ENCODE peak calls at places on chromosomes 1 and 21, in eight cellular contexts. One of them, this sample, is unnamed.

GRCh38 chr1:9086060-9086459 is 16.6 kb upstream of the SLC2A5 start:
- DNase-seq in GM10248: no peak
- DNase-seq in effector memory CD4-positive, alpha-beta T cell: no peak
- DNase-seq in COR-L47: no peak
- DNase-seq in neural crest cell: no peak
- DNase-seq in cardiac fibroblast: no peak
- DNase-seq in T-helper 1 cell: no peak
- DNase-seq in right cardiac atrium: no peak
- DNase-seq in this sample: no peak

GRCh38 chr1:193338194-193338593 is 151.8 kb upstream of the B3GALT2 start:
- DNase-seq in COR-L47: peak
- DNase-seq in effector memory CD4-positive, alpha-beta T cell: no peak
- DNase-seq in T-helper 1 cell: no peak
- DNase-seq in GM10248: peak
- DNase-seq in right cardiac atrium: no peak
- DNase-seq in cardiac fibroblast: peak
- DNase-seq in neural crest cell: no peak
- DNase-seq in this sample: peak

GRCh38 chr1:119987689-119988088 is 81.8 kb downstream of the NOTCH2 start:
- DNase-seq in GM10248: peak
- DNase-seq in cardiac fibroblast: no peak
- DNase-seq in effector memory CD4-positive, alpha-beta T cell: no peak
- DNase-seq in neural crest cell: no peak
- DNase-seq in COR-L47: no peak
- DNase-seq in right cardiac atrium: no peak
- DNase-seq in T-helper 1 cell: no peak
- DNase-seq in this sample: peak

GRCh38 chr21:38811257-38811656 is 5.5 kb downstream of the ETS2 start:
- DNase-seq in effector memory CD4-positive, alpha-beta T cell: no peak
- DNase-seq in right cardiac atrium: no peak
- DNase-seq in cardiac fibroblast: peak
- DNase-seq in neural crest cell: no peak
- DNase-seq in T-helper 1 cell: no peak
- DNase-seq in GM10248: no peak
- DNase-seq in COR-L47: no peak
- DNase-seq in this sample: peak

GRCh38 chr21:43355925-43356289 is 71.0 kb downstream of the SIK1 start:
- DNase-seq in GM10248: peak
- DNase-seq in effector memory CD4-positive, alpha-beta T cell: no peak
- DNase-seq in right cardiac atrium: peak
- DNase-seq in neural crest cell: no peak
- DNase-seq in cardiac fibroblast: no peak
- DNase-seq in T-helper 1 cell: no peak
- DNase-seq in COR-L47: no peak
- DNase-seq in this sample: no peak

GRCh38 chr1:113256348-113256729 is 134.0 kb upstream of the MAGI3 start:
- DNase-seq in cardiac fibroblast: no peak
- DNase-seq in GM10248: no peak
- DNase-seq in effector memory CD4-positive, alpha-beta T cell: no peak
- DNase-seq in right cardiac atrium: no peak
- DNase-seq in COR-L47: no peak
- DNase-seq in neural crest cell: no peak
- DNase-seq in T-helper 1 cell: no peak
- DNase-seq in this sample: no peak

GRCh38 chr1:43821471-43821870 is 112.1 kb upstream of the ARTN start:
- DNase-seq in T-helper 1 cell: no peak
- DNase-seq in GM10248: no peak
- DNase-seq in cardiac fibroblast: no peak
- DNase-seq in COR-L47: no peak
- DNase-seq in right cardiac atrium: no peak
- DNase-seq in effector memory CD4-positive, alpha-beta T cell: no peak
- DNase-seq in neural crest cell: no peak
- DNase-seq in this sample: no peak

GRCh38 chr1:147579532-147580199 is 38.4 kb downstream of the BCL9 start:
- DNase-seq in neural crest cell: no peak
- DNase-seq in effector memory CD4-positive, alpha-beta T cell: no peak
- DNase-seq in right cardiac atrium: no peak
- DNase-seq in T-helper 1 cell: no peak
- DNase-seq in cardiac fibroblast: peak
- DNase-seq in COR-L47: no peak
- DNase-seq in GM10248: no peak
- DNase-seq in this sample: peak

GRCh38 chr21:41477641-41478318 is 30.2 kb downstream of the TMPRSS2 start:
- DNase-seq in right cardiac atrium: no peak
- DNase-seq in cardiac fibroblast: no peak
- DNase-seq in GM10248: no peak
- DNase-seq in T-helper 1 cell: no peak
- DNase-seq in COR-L47: peak
- DNase-seq in effector memory CD4-positive, alpha-beta T cell: no peak
- DNase-seq in neural crest cell: peak
- DNase-seq in this sample: no peak